ENCODE peak calls at places on chromosomes 7 and 10, in six cellular contexts. One of them, this sample, is unnamed.

GRCh38 chr7:37411444-37412034 is 37.1 kb downstream of the ELMO1 start:
- DNase-seq in GM13977: no peak
- DNase-seq in psoas muscle: no peak
- DNase-seq in choroid plexus epithelial cell: no peak
- DNase-seq in NCI-H2081 treated with DMSO at 0.1 percent for 48 hours: no peak
- DNase-seq in EL: no peak
- DNase-seq in this sample: no peak

GRCh38 chr10:70585555-70586243 is 16.8 kb downstream of the PRF1 start:
- DNase-seq in GM13977: no peak
- DNase-seq in psoas muscle: no peak
- DNase-seq in choroid plexus epithelial cell: no peak
- DNase-seq in NCI-H2081 treated with DMSO at 0.1 percent for 48 hours: no peak
- DNase-seq in EL: no peak
- DNase-seq in this sample: no peak

GRCh38 chr7:6831018-6831725 is 5.1 kb upstream of the CCZ1B start:
- DNase-seq in GM13977: no peak
- DNase-seq in psoas muscle: no peak
- DNase-seq in choroid plexus epithelial cell: no peak
- DNase-seq in NCI-H2081 treated with DMSO at 0.1 percent for 48 hours: no peak
- DNase-seq in EL: no peak
- DNase-seq in this sample: no peak

GRCh38 chr10:114684085-114684821 is 26.2 kb upstream of the ABLIM1 start:
- DNase-seq in GM13977: no peak
- DNase-seq in psoas muscle: peak; percentile 56
- DNase-seq in choroid plexus epithelial cell: no peak
- DNase-seq in NCI-H2081 treated with DMSO at 0.1 percent for 48 hours: no peak
- DNase-seq in EL: peak; percentile 60
- DNase-seq in this sample: no peak

GRCh38 chr10:58237014-58237830 is 30.5 kb downstream of the IPMK start:
- DNase-seq in GM13977: no peak
- DNase-seq in psoas muscle: no peak
- DNase-seq in choroid plexus epithelial cell: peak; percentile 96
- DNase-seq in NCI-H2081 treated with DMSO at 0.1 percent for 48 hours: no peak
- DNase-seq in EL: peak; percentile 90
- DNase-seq in this sample: no peak

GRCh38 chr10:129730993-129731325 is 233.1 kb downstream of the EBF3 start:
- DNase-seq in GM13977: no peak
- DNase-seq in psoas muscle: no peak
- DNase-seq in choroid plexus epithelial cell: no peak
- DNase-seq in NCI-H2081 treated with DMSO at 0.1 percent for 48 hours: no peak
- DNase-seq in EL: no peak
- DNase-seq in this sample: no peak

GRCh38 chr10:63628526-63629362 is 107.5 kb downstream of the REEP3 start:
- DNase-seq in GM13977: peak; percentile 66
- DNase-seq in psoas muscle: peak; percentile 59
- DNase-seq in choroid plexus epithelial cell: peak; percentile 38
- DNase-seq in NCI-H2081 treated with DMSO at 0.1 percent for 48 hours: peak; percentile 63
- DNase-seq in EL: peak; percentile 52
- DNase-seq in this sample: no peak

GRCh38 chr10:53702489-53702888 is 929.9 kb upstream of the MBL2 start:
- DNase-seq in GM13977: no peak
- DNase-seq in psoas muscle: no peak
- DNase-seq in choroid plexus epithelial cell: no peak
- DNase-seq in NCI-H2081 treated with DMSO at 0.1 percent for 48 hours: no peak
- DNase-seq in EL: no peak
- DNase-seq in this sample: no peak

GRCh38 chr7:79984210-79984609 is 150.4 kb upstream of the GNAI1 start:
- DNase-seq in GM13977: no peak
- DNase-seq in psoas muscle: no peak
- DNase-seq in choroid plexus epithelial cell: peak; percentile 61
- DNase-seq in NCI-H2081 treated with DMSO at 0.1 percent for 48 hours: no peak
- DNase-seq in EL: peak; percentile 78
- DNase-seq in this sample: no peak

This sample was measured in cortex of kidney.